ENCODE peak calls at places on chromosomes 7 and 10, in four cellular contexts. B is HepG2, U is heart right ventricle, T is PC-9. R is an unnamed sample.
A peak's percentile ranks its signal among the peaks of the same experiment; 100 is the strongest.

GRCh38 chr7:126460664-126461063 is 792.1 kb downstream of the GRM8 start:
- DNase-seq in B (no peak), U (no peak), T (no peak), R (no peak)

GRCh38 chr7:82598958-82599357 is 155.4 kb upstream of the CACNA2D1 start:
- DNase-seq in B (no peak), U (no peak), T (no peak), R (no peak)

GRCh38 chr10:23120001-23120934 is 24.9 kb downstream of the MSRB2 start:
- DNase-seq in B (no peak), U (no peak), T (no peak), R (no peak)

GRCh38 chr7:66921396-66921917 is 432 bp downstream of the TMEM248 start:
- DNase-seq in B (no peak), U (no peak), T (no peak), R (no peak)

GRCh38 chr10:88385601-88386203 is 197.4 kb downstream of the RNLS start:
- DNase-seq in B (peak; percentile 27), U (peak; percentile 13), T (peak; percentile 86), R (peak; percentile 29)

GRCh38 chr10:10792681-10793080 is 225.0 kb upstream of the CELF2 start:
- DNase-seq in B (no peak), U (no peak), T (peak; percentile 51), R (no peak)

GRCh38 chr7:1696671-1697498 is 26.8 kb downstream of the ELFN1 start:
- DNase-seq in B (no peak), U (no peak), T (no peak), R (no peak)

GRCh38 chr10:96295475-96295874 is 8.8 kb upstream of the DNTT start:
- DNase-seq in B (no peak), U (no peak), T (no peak), R (no peak)

GRCh38 chr7:124257638-124258308 is 224.9 kb upstream of the TMEM229A start:
- DNase-seq in B (no peak), U (no peak), T (no peak), R (no peak)